ENCODE peak calls at places on chromosomes 6 and 20, in seven cellular contexts. One of them, this sample, is unnamed.

GRCh38 chr20:37798312-37798711 is 104.5 kb downstream of the CTNNBL1 start:
- DNase-seq in ELR: no peak
- DNase-seq in cardiac fibroblast: no peak
- DNase-seq in fibroblast of mammary gland: no peak
- DNase-seq in neural progenitor cell: no peak
- DNase-seq in nephron progenitor cell: no peak
- DNase-seq in NCI-H2081: no peak
- DNase-seq in this sample: no peak

GRCh38 chr6:119633461-119633860 is 283.9 kb upstream of the MAN1A1 start:
- DNase-seq in nephron progenitor cell: no peak
- DNase-seq in NCI-H2081: no peak
- DNase-seq in fibroblast of mammary gland: no peak
- DNase-seq in neural progenitor cell: no peak
- DNase-seq in cardiac fibroblast: no peak
- DNase-seq in ELR: no peak
- DNase-seq in this sample: no peak

GRCh38 chr20:59020938-59021551 is 1.8 kb downstream of the TUBB1 start:
- DNase-seq in NCI-H2081: no peak
- DNase-seq in fibroblast of mammary gland: peak
- DNase-seq in neural progenitor cell: no peak
- DNase-seq in nephron progenitor cell: no peak
- DNase-seq in cardiac fibroblast: peak
- DNase-seq in ELR: peak
- DNase-seq in this sample: no peak

GRCh38 chr20:43916073-43916874 is 1.6 kb downstream of the TOX2 start:
- DNase-seq in ELR: peak
- DNase-seq in neural progenitor cell: peak
- DNase-seq in fibroblast of mammary gland: no peak
- DNase-seq in nephron progenitor cell: peak
- DNase-seq in NCI-H2081: no peak
- DNase-seq in cardiac fibroblast: peak
- DNase-seq in this sample: no peak

GRCh38 chr6:139834232-139834631 is 459.8 kb upstream of the CITED2 start:
- DNase-seq in NCI-H2081: no peak
- DNase-seq in neural progenitor cell: no peak
- DNase-seq in cardiac fibroblast: no peak
- DNase-seq in ELR: no peak
- DNase-seq in fibroblast of mammary gland: no peak
- DNase-seq in nephron progenitor cell: no peak
- DNase-seq in this sample: no peak

GRCh38 chr20:53753880-53754459 is 160.3 kb upstream of the ZNF217 start:
- DNase-seq in nephron progenitor cell: no peak
- DNase-seq in ELR: no peak
- DNase-seq in fibroblast of mammary gland: no peak
- DNase-seq in cardiac fibroblast: no peak
- DNase-seq in neural progenitor cell: no peak
- DNase-seq in NCI-H2081: no peak
- DNase-seq in this sample: no peak

GRCh38 chr20:50478162-50479036 is 31.8 kb upstream of the PTPN1 start:
- DNase-seq in ELR: peak
- DNase-seq in NCI-H2081: no peak
- DNase-seq in cardiac fibroblast: peak
- DNase-seq in nephron progenitor cell: peak
- DNase-seq in neural progenitor cell: peak
- DNase-seq in fibroblast of mammary gland: peak
- DNase-seq in this sample: no peak

GRCh38 chr6:167684276-167685104 is 142.2 kb upstream of the AFDN start:
- DNase-seq in nephron progenitor cell: no peak
- DNase-seq in NCI-H2081: no peak
- DNase-seq in neural progenitor cell: no peak
- DNase-seq in ELR: no peak
- DNase-seq in cardiac fibroblast: no peak
- DNase-seq in fibroblast of mammary gland: no peak
- DNase-seq in this sample: no peak

GRCh38 chr6:154605207-154605877 is 94.9 kb upstream of the CNKSR3 start:
- DNase-seq in NCI-H2081: no peak
- DNase-seq in fibroblast of mammary gland: no peak
- DNase-seq in nephron progenitor cell: no peak
- DNase-seq in ELR: no peak
- DNase-seq in neural progenitor cell: no peak
- DNase-seq in cardiac fibroblast: no peak
- DNase-seq in this sample: no peak

GRCh38 chr20:15992564-15992963 is 580.7 kb downstream of the KIF16B start:
- DNase-seq in fibroblast of mammary gland: peak
- DNase-seq in neural progenitor cell: no peak
- DNase-seq in nephron progenitor cell: no peak
- DNase-seq in cardiac fibroblast: no peak
- DNase-seq in NCI-H2081: no peak
- DNase-seq in ELR: peak
- DNase-seq in this sample: no peak

GRCh38 chr20:10352934-10353866 is 80.8 kb downstream of the MKKS start:
- DNase-seq in neural progenitor cell: peak
- DNase-seq in ELR: no peak
- DNase-seq in fibroblast of mammary gland: no peak
- DNase-seq in nephron progenitor cell: no peak
- DNase-seq in NCI-H2081: no peak
- DNase-seq in cardiac fibroblast: peak
- DNase-seq in this sample: no peak

GRCh38 chr20:62928246-62928939 is 2.1 kb upstream of the DIDO1 start:
- DNase-seq in nephron progenitor cell: no peak
- DNase-seq in ELR: no peak
- DNase-seq in fibroblast of mammary gland: no peak
- DNase-seq in NCI-H2081: no peak
- DNase-seq in cardiac fibroblast: no peak
- DNase-seq in neural progenitor cell: no peak
- DNase-seq in this sample: no peak

GRCh38 chr6:30211899-30212298 is 1.3 kb downstream of the TRIM26 start:
- DNase-seq in NCI-H2081: no peak
- DNase-seq in ELR: no peak
- DNase-seq in neural progenitor cell: no peak
- DNase-seq in nephron progenitor cell: no peak
- DNase-seq in fibroblast of mammary gland: peak
- DNase-seq in cardiac fibroblast: no peak
- DNase-seq in this sample: no peak

GRCh38 chr6:80094017-80094416 is 12.5 kb upstream of the BCKDHB start:
- DNase-seq in neural progenitor cell: peak
- DNase-seq in NCI-H2081: no peak
- DNase-seq in ELR: peak
- DNase-seq in cardiac fibroblast: peak
- DNase-seq in nephron progenitor cell: peak
- DNase-seq in fibroblast of mammary gland: peak
- DNase-seq in this sample: no peak

GRCh38 chr20:1191289-1191688 is 6.5 kb upstream of the TMEM74B start:
- DNase-seq in neural progenitor cell: no peak
- DNase-seq in fibroblast of mammary gland: no peak
- DNase-seq in cardiac fibroblast: no peak
- DNase-seq in ELR: no peak
- DNase-seq in NCI-H2081: no peak
- DNase-seq in nephron progenitor cell: no peak
- DNase-seq in this sample: no peak

GRCh38 chr6:80250391-80250997 is 144.0 kb downstream of the BCKDHB start:
- DNase-seq in ELR: no peak
- DNase-seq in NCI-H2081: no peak
- DNase-seq in fibroblast of mammary gland: peak
- DNase-seq in nephron progenitor cell: no peak
- DNase-seq in neural progenitor cell: no peak
- DNase-seq in cardiac fibroblast: peak
- DNase-seq in this sample: no peak

GRCh38 chr6:73024598-73024997 is 200.7 kb downstream of the KHDC1L start:
- DNase-seq in neural progenitor cell: no peak
- DNase-seq in nephron progenitor cell: no peak
- DNase-seq in cardiac fibroblast: no peak
- DNase-seq in NCI-H2081: no peak
- DNase-seq in fibroblast of mammary gland: no peak
- DNase-seq in ELR: peak
- DNase-seq in this sample: no peak